ENCODE peak calls at places on chromosome 13, in six cellular contexts. B is caudate nucleus, C is nucleus accumbens, I is NAMALWA, V is AG08396, N is Right ventricle myocardium superior. K is an unnamed sample.

GRCh38 chr13:49571299-49572240 is 13.8 kb downstream of the RCBTB1 start:
- DNase-seq in C (no peak), B (no peak), N (no peak), I (no peak), V (no peak), K (no peak)

GRCh38 chr13:82593239-82593638 is 1289.0 kb downstream of the SLITRK1 start:
- DNase-seq in C (no peak), N (no peak), B (no peak), I (no peak), V (no peak), K (no peak)

GRCh38 chr13:109385161-109385560 is 401.2 kb downstream of the IRS2 start:
- DNase-seq in N (no peak), C (no peak), B (no peak), V (no peak), I (no peak), K (no peak)

GRCh38 chr13:97359181-97360057 is 74.5 kb upstream of the RAP2A start:
- DNase-seq in N (no peak), B (peak), V (peak), I (peak), C (peak), K (peak)

GRCh38 chr13:49400755-49401659 is 42.9 kb downstream of the CAB39L start:
- DNase-seq in C (no peak), B (no peak), N (no peak), V (peak), I (peak), K (peak)

GRCh38 chr13:30679483-30680330 is 55.6 kb upstream of the ALOX5AP start:
- DNase-seq in V (peak), N (no peak), I (peak), B (peak), C (no peak), K (no peak)

GRCh38 chr13:87674143-87674772 is 3.1 kb downstream of the SLITRK5 start:
- DNase-seq in I (no peak), C (no peak), B (no peak), V (no peak), N (no peak), K (no peak)

GRCh38 chr13:97749174-97749573 is 204.3 kb upstream of the IPO5 start:
- DNase-seq in I (peak), N (no peak), B (no peak), C (no peak), V (no peak), K (no peak)

GRCh38 chr13:30870049-30870884 is 35.8 kb upstream of the MEDAG start:
- DNase-seq in I (peak), V (peak), N (peak), B (no peak), C (no peak), K (no peak)

GRCh38 chr13:73962284-73962683 is 171.9 kb downstream of the KLF12 start:
- DNase-seq in B (no peak), I (no peak), V (no peak), C (no peak), N (no peak), K (no peak)

GRCh38 chr13:44364601-44365000 is 9.0 kb upstream of the SERP2 start:
- DNase-seq in N (no peak), B (no peak), I (no peak), V (no peak), C (no peak), K (no peak)

GRCh38 chr13:50635504-50635903 is 208.0 kb downstream of the DLEU7 start:
- DNase-seq in I (peak), C (no peak), N (no peak), V (no peak), B (no peak), K (peak)

GRCh38 chr13:113927661-113928581 is 46.0 kb downstream of the C13orf46 start:
- DNase-seq in I (no peak), V (peak), C (no peak), N (peak), B (no peak), K (no peak)

GRCh38 chr13:110261166-110262081 is 45.5 kb downstream of the COL4A1 start:
- DNase-seq in B (no peak), I (no peak), N (no peak), C (no peak), V (no peak), K (no peak)

GRCh38 chr13:112000888-112001287 is 66.1 kb upstream of the SOX1 start:
- DNase-seq in B (no peak), I (no peak), N (no peak), V (no peak), C (no peak), K (no peak)

GRCh38 chr13:82294226-82294625 is 1588.0 kb downstream of the SLITRK1 start:
- DNase-seq in N (no peak), I (peak), C (no peak), V (no peak), B (no peak), K (no peak)

GRCh38 chr13:98103531-98103930 is 39.4 kb upstream of the FARP1 start:
- DNase-seq in V (no peak), B (no peak), I (no peak), C (no peak), N (no peak), K (no peak)

GRCh38 chr13:100302391-100302790 is 213.5 kb downstream of the PCCA start:
- DNase-seq in N (no peak), I (no peak), C (no peak), B (no peak), V (no peak), K (no peak)

GRCh38 chr13:39023316-39023715 is 14.6 kb downstream of the PROSER1 start:
- DNase-seq in B (no peak), V (no peak), C (no peak), I (no peak), N (no peak), K (no peak)

GRCh38 chr13:30619731-30620130 is 2.0 kb downstream of the USPL1 start:
- DNase-seq in B (no peak), N (no peak), I (no peak), C (no peak), V (no peak), K (no peak)

GRCh38 chr13:90918551-90918950 is 428.9 kb upstream of the MIR17HG start:
- DNase-seq in N (no peak), V (no peak), I (no peak), C (no peak), B (no peak), K (no peak)

GRCh38 chr13:110964229-110965037 is 49.6 kb upstream of the ANKRD10 start:
- DNase-seq in C (no peak), V (no peak), I (no peak), B (no peak), N (no peak), K (no peak)

GRCh38 chr13:49225358-49226042 is 5.4 kb downstream of the MLNR start:
- DNase-seq in N (no peak), C (no peak), V (no peak), B (no peak), I (no peak), K (no peak)

GRCh38 chr13:23707674-23708073 is 137.5 kb downstream of the TNFRSF19 start:
- DNase-seq in N (no peak), V (no peak), I (peak), B (no peak), C (no peak), K (peak)

GRCh38 chr13:94119360-94119936 is 360.0 kb downstream of the DCT start:
- DNase-seq in V (no peak), I (no peak), B (no peak), C (no peak), N (no peak), K (no peak)